ENCODE peak calls at places on chromosomes 6 and 20, in six cellular contexts. T, W, H, M, V and F are unnamed samples.

GRCh38 chr6:111253999-111254778 is 166.9 kb downstream of the SLC16A10 start:
- DNase-seq in T (no peak), W (no peak), H (no peak), M (no peak), V (no peak), F (no peak)

GRCh38 chr6:5138995-5139827 is 54.1 kb downstream of the PPP1R3G start:
- DNase-seq in T (no peak), W (no peak), H (no peak), M (no peak), V (no peak), F (no peak)

GRCh38 chr20:10922941-10923340 is 249.1 kb upstream of the JAG1 start:
- DNase-seq in T (no peak), W (no peak), H (no peak), M (no peak), V (no peak), F (no peak)

GRCh38 chr6:46583081-46583480 is 69.5 kb downstream of the CYP39A1 start:
- DNase-seq in T (no peak), W (no peak), H (no peak), M (no peak), V (no peak), F (no peak)

GRCh38 chr20:21515300-21516179 is 1.7 kb upstream of the NKX2-2 start:
- DNase-seq in T (peak; percentile 31), W (no peak), H (no peak), M (no peak), V (no peak), F (no peak)

GRCh38 chr6:17278289-17279061 is 2.7 kb upstream of the RBM24 start:
- DNase-seq in T (no peak), W (no peak), H (no peak), M (no peak), V (no peak), F (no peak)

GRCh38 chr20:438581-439469 is 23.5 kb downstream of the TBC1D20 start:
- DNase-seq in T (peak; percentile 81), W (no peak), H (no peak), M (no peak), V (no peak), F (peak; percentile 79)

GRCh38 chr6:147508871-147509608 is 550 bp downstream of the SAMD5 start:
- DNase-seq in T (no peak), W (peak; percentile 24), H (peak; percentile 30), M (no peak), V (no peak), F (no peak)

GRCh38 chr6:5599112-5599511 is 337.8 kb downstream of the FARS2 start:
- DNase-seq in T (no peak), W (no peak), H (no peak), M (no peak), V (no peak), F (no peak)

GRCh38 chr20:51541189-51542032 is 1.1 kb downstream of the NFATC2 start:
- DNase-seq in T (peak; percentile 93), W (peak; percentile 84), H (peak; percentile 82), M (peak; percentile 89), V (peak; percentile 60), F (peak; percentile 93)

GRCh38 chr20:50039706-50040431 is 57.1 kb downstream of the SNAI1 start:
- DNase-seq in T (no peak), W (no peak), H (no peak), M (no peak), V (no peak), F (no peak)

GRCh38 chr6:81075974-81076373 is 676.5 kb downstream of the TENT5A start:
- DNase-seq in T (no peak), W (peak; percentile 1), H (no peak), M (no peak), V (no peak), F (no peak)

GRCh38 chr20:23106271-23106851 is 20.2 kb upstream of the CD93 start:
- DNase-seq in T (no peak), W (no peak), H (no peak), M (no peak), V (no peak), F (no peak)

GRCh38 chr6:16683524-16684194 is 77.6 kb downstream of the ATXN1 start:
- DNase-seq in T (no peak), W (no peak), H (peak; percentile 37), M (no peak), V (no peak), F (no peak)

GRCh38 chr6:95866732-95867131 is 149.0 kb upstream of the FUT9 start:
- DNase-seq in T (no peak), W (peak; percentile 12), H (no peak), M (no peak), V (no peak), F (no peak)

GRCh38 chr20:49422176-49422575 is 60.3 kb downstream of the KCNB1 start:
- DNase-seq in T (no peak), W (no peak), H (no peak), M (no peak), V (no peak), F (no peak)

GRCh38 chr6:133787859-133788505 is 100.9 kb upstream of the TCF21 start:
- DNase-seq in T (no peak), W (no peak), H (no peak), M (no peak), V (no peak), F (no peak)

GRCh38 chr6:5401845-5402738 is 140.8 kb downstream of the FARS2 start:
- DNase-seq in T (no peak), W (peak; percentile 57), H (no peak), M (no peak), V (no peak), F (no peak)

GRCh38 chr6:28368522-28368921 is 18.8 kb downstream of the ZKSCAN3 start:
- DNase-seq in T (no peak), W (no peak), H (no peak), M (no peak), V (no peak), F (no peak)

GRCh38 chr6:125979101-125979500 is 7.2 kb upstream of the TRMT11 start:
- DNase-seq in T (no peak), W (no peak), H (no peak), M (no peak), V (no peak), F (no peak)

GRCh38 chr20:24694157-24694726 is 224.8 kb downstream of the SYNDIG1 start:
- DNase-seq in T (peak; percentile 29), W (no peak), H (no peak), M (peak; percentile 70), V (no peak), F (peak; percentile 8)

GRCh38 chr6:132401120-132401940 is at the start of gene MOXD1:
- DNase-seq in T (no peak), W (peak; percentile 19), H (peak; percentile 32), M (peak; percentile 89), V (no peak), F (no peak)

GRCh38 chr6:29637247-29637646 is 4.3 kb upstream of the GABBR1 start:
- DNase-seq in T (no peak), W (no peak), H (no peak), M (no peak), V (no peak), F (no peak)

GRCh38 chr6:136566851-136567250 is 16.6 kb upstream of the MAP7 start:
- DNase-seq in T (no peak), W (no peak), H (no peak), M (no peak), V (no peak), F (no peak)

GRCh38 chr6:152975204-152975915 is 7.5 kb downstream of the FBXO5 start:
- DNase-seq in T (no peak), W (peak; percentile 30), H (no peak), M (no peak), V (no peak), F (no peak)

GRCh38 chr6:138349891-138350290 is 27.8 kb upstream of the SMIM28 start:
- DNase-seq in T (no peak), W (no peak), H (no peak), M (no peak), V (no peak), F (no peak)

GRCh38 chr6:150403458-150404245 is 34.8 kb downstream of the IYD start:
- DNase-seq in T (no peak), W (no peak), H (no peak), M (peak; percentile 86), V (no peak), F (no peak)

GRCh38 chr6:22330941-22331340 is 34.1 kb upstream of the PRL start:
- DNase-seq in T (no peak), W (no peak), H (no peak), M (no peak), V (no peak), F (no peak)

GRCh38 chr20:3227511-3227910 is 11.5 kb downstream of the SLC4A11 start:
- DNase-seq in T (no peak), W (no peak), H (no peak), M (no peak), V (no peak), F (no peak)

GRCh38 chr6:167453082-167453446 is 128.2 kb downstream of the TTLL2 start:
- DNase-seq in T (no peak), W (no peak), H (no peak), M (no peak), V (no peak), F (no peak)

GRCh38 chr6:11805259-11806053 is 26.9 kb upstream of the ADTRP start:
- DNase-seq in T (no peak), W (no peak), H (peak; percentile 81), M (no peak), V (no peak), F (no peak)

GRCh38 chr6:17506531-17506930 is 93.6 kb upstream of the FAM8A1 start:
- DNase-seq in T (no peak), W (no peak), H (no peak), M (no peak), V (no peak), F (no peak)

GRCh38 chr6:4969609-4970285 is 34.1 kb downstream of the RPP40 start:
- DNase-seq in T (peak; percentile 31), W (no peak), H (no peak), M (no peak), V (no peak), F (no peak)

GRCh38 chr6:167501831-167502385 is 177.0 kb downstream of the TTLL2 start:
- DNase-seq in T (no peak), W (no peak), H (peak; percentile 55), M (no peak), V (no peak), F (no peak)

GRCh38 chr6:40535105-40535783 is 51.9 kb downstream of the LRFN2 start:
- DNase-seq in T (no peak), W (no peak), H (no peak), M (no peak), V (no peak), F (no peak)

GRCh38 chr6:14674458-14674857 is 556.9 kb downstream of the CD83 start:
- DNase-seq in T (no peak), W (no peak), H (no peak), M (no peak), V (no peak), F (no peak)